ENCODE peak calls at places on chromosome 15, in six cellular contexts. Y is ascending aorta, J is aorta, K is body of pancreas, F is kidney, V is hepatocyte. D is an unnamed sample. For H3K4me1, the result is how much of the 10 kb centered on the place peaks cover.

GRCh38 chr15:29770796-29771195 is 51.5 kb downstream of the TJP1 start:
- DNase-seq in Y (no peak), J (no peak), K (no peak), F (no peak), V (no peak), D (no peak)

GRCh38 chr15:72222433-72222832 is 8.6 kb downstream of the PKM start:
- DNase-seq in Y (no peak), J (peak), K (no peak), F (peak), V (no peak), D (peak)

GRCh38 chr15:40115670-40116093 is 7.0 kb upstream of the BMF start:
- DNase-seq in Y (no peak), J (peak), K (peak), F (peak), V (no peak), D (no peak)

GRCh38 chr15:59315914-59316428 is 56.7 kb downstream of the MYO1E start:
- DNase-seq in Y (no peak), J (no peak), K (no peak), F (no peak), V (no peak), D (no peak)

GRCh38 chr15:65096481-65097385 is 18.3 kb downstream of the UBAP1L start:
- DNase-seq in Y (no peak), J (no peak), K (no peak), F (no peak), V (no peak), D (no peak)

GRCh38 chr15:73685561-73685960 is 1.4 kb downstream of the CD276 start:
- DNase-seq in Y (no peak), J (no peak), K (no peak), F (no peak), V (no peak), D (no peak)

GRCh38 chr15:32956006-32956405 is 238.2 kb downstream of the GREM1 start:
- DNase-seq in Y (no peak), J (no peak), K (peak), F (no peak), V (peak), D (no peak)

GRCh38 chr15:100783296-100783695 is 96.3 kb upstream of the ALDH1A3 start:
- DNase-seq in Y (no peak), J (no peak), K (no peak), F (no peak), V (no peak), D (no peak)

GRCh38 chr15:49155834-49156627 is 632 bp upstream of the COPS2 start:
- DNase-seq in Y (no peak), J (no peak), K (no peak), F (no peak), V (peak), D (peak)

GRCh38 chr15:70752142-70752754 is 11.1 kb downstream of the UACA start:
- DNase-seq in Y (no peak), J (no peak), K (no peak), F (no peak), V (no peak), D (no peak)

GRCh38 chr15:75695634-75696302 is 16.9 kb downstream of the CSPG4 start:
- DNase-seq in Y (no peak), J (no peak), K (no peak), F (no peak), V (no peak), D (no peak)

GRCh38 chr15:99117111-99117510 is 12.2 kb downstream of the SYNM start:
- DNase-seq in Y (no peak), J (peak), K (no peak), F (peak), V (no peak), D (no peak)

GRCh38 chr15:59306520-59307163 is 66.0 kb downstream of the MYO1E start:
- DNase-seq in Y (no peak), J (no peak), K (no peak), F (no peak), V (no peak), D (no peak)

GRCh38 chr15:48646364-48646763 is 855 bp upstream of the FBN1 start:
- DNase-seq in Y (no peak), J (no peak), K (no peak), F (no peak), V (no peak), D (no peak)

GRCh38 chr15:53506370-53506769 is 253.1 kb downstream of the WDR72 start:
- DNase-seq in Y (no peak), J (no peak), K (no peak), F (no peak), V (no peak), D (no peak)

GRCh38 chr15:48794697-48795134 is 16.2 kb downstream of the CEP152 start:
- DNase-seq in Y (no peak), J (no peak), K (no peak), F (no peak), V (no peak), D (no peak)

GRCh38 chr15:55003900-55004879 is 192.6 kb downstream of the RSL24D1 start:
- DNase-seq in Y (no peak), J (no peak), K (no peak), F (no peak), V (no peak), D (no peak)

GRCh38 chr15:80906159-80906775 is 83.4 kb downstream of the MESD start:
- DNase-seq in Y (no peak), J (no peak), K (no peak), F (peak), V (no peak), D (peak)

GRCh38 chr15:65406402-65407000 is 16.2 kb downstream of the IGDCC4 start:
- DNase-seq in Y (no peak), J (no peak), K (no peak), F (peak), V (no peak), D (no peak)

GRCh38 chr15:47711654-47712053 is 5.7 kb upstream of the SEMA6D start:
- DNase-seq in Y (no peak), J (no peak), K (no peak), F (no peak), V (no peak), D (no peak)

GRCh38 chr15:42729409-42729808 is 7.5 kb downstream of the CDAN1 start:
- DNase-seq in Y (no peak), J (no peak), K (no peak), F (no peak), V (no peak), D (no peak)

GRCh38 chr15:79257454-79257853 is 25.1 kb upstream of the ANKRD34C start:
- DNase-seq in Y (no peak), J (no peak), K (no peak), F (no peak), V (no peak), D (no peak)

GRCh38 chr15:35912196-35912595 is 366.2 kb upstream of the DPH6 start:
- DNase-seq in Y (no peak), J (no peak), K (no peak), F (no peak), V (peak), D (no peak)

GRCh38 chr15:72011291-72011940 is 106.5 kb downstream of the MYO9A start:
- DNase-seq in Y (no peak), J (no peak), K (no peak), F (no peak), V (no peak), D (no peak)

GRCh38 chr15:71639531-71639930 is 170.8 kb upstream of the NR2E3 start:
- DNase-seq in Y (no peak), J (no peak), K (no peak), F (no peak), V (no peak), D (no peak)

GRCh38 chr15:84631706-84632272 is 22.3 kb downstream of the WDR73 start:
- DNase-seq in Y (no peak), J (peak), K (no peak), F (no peak), V (no peak), D (no peak)

GRCh38 chr15:42576776-42577175 is 1.4 kb downstream of the STARD9 start:
- DNase-seq in Y (no peak), J (no peak), K (no peak), F (no peak), V (no peak), D (no peak)

GRCh38 chr15:42101861-42102260 is 7.5 kb upstream of the PLA2G4D start:
- DNase-seq in Y (no peak), J (no peak), K (no peak), F (no peak), V (no peak), D (no peak)

GRCh38 chr15:80507131-80507530 is 102.9 kb downstream of the ARNT2 start:
- DNase-seq in Y (no peak), J (no peak), K (no peak), F (no peak), V (no peak), D (no peak)

GRCh38 chr15:68784206-68784605 is 36.5 kb downstream of the ANP32A start:
- DNase-seq in Y (no peak), J (no peak), K (no peak), F (no peak), V (no peak), D (no peak)

GRCh38 chr15:54256190-54256589 is 277.9 kb downstream of the UNC13C start:
- DNase-seq in Y (no peak), J (no peak), K (no peak), F (no peak), V (no peak), D (no peak)

GRCh38 chr15:70096215-70096974 is 1.3 kb downstream of the TLE3 start:
- DNase-seq in Y (no peak), J (peak), K (peak), F (peak), V (peak), D (peak)

GRCh38 chr15:60134609-60135008 is 130.5 kb downstream of the FOXB1 start:
- DNase-seq in Y (no peak), J (no peak), K (no peak), F (no peak), V (no peak), D (peak)

GRCh38 chr15:41982133-41982930 is 10.0 kb upstream of the EHD4 start:
- DNase-seq in Y (no peak), J (no peak), K (no peak), F (no peak), V (no peak), D (no peak)

GRCh38 chr15:84983711-84984110 is 2.1 kb downstream of the PDE8A start:
- DNase-seq in Y (no peak), J (no peak), K (peak), F (no peak), V (no peak), D (no peak)

DNA sequence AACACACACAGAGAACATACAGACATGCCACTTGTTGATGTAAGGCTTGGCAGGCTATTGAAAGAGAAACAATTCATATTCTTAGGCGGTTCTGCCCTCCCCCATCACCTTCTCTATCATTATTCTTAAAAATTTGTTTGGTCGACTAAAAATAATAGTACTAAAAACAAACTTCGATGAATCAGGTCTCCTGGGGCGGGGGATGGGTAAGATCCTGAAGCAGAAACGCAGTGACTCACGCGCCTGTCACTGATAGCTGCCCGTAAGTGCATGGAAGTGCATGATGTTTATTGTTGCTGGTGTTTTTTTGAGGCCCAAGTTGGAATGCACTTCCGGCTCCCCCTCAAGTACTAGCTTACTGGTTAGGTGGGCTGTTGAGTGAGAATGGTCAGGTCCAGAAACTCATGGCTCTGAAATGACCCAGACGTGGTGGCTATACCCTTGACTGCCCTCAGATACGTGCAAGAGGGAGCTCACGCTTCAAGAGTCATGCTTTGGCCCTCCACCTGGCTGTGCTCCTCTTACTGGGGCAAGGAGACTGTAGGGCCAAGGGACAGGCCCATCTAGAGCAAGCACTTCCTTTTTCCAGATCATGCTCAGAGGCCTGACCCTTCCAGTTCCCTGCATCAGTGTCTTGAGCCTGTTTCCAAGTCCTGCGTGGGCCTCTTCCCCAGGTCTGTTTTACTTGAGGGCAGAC is 10.9 kb downstream of the SMAD3 start:
- DNase-seq in Y (no peak), J (peak), K (no peak), F (peak), V (no peak), D (no peak)
- H3K4me1 ChIP-seq in Y (half or more), J (under half), K (half or more), F (half or more), V (half or more), D (under half)

DNA sequence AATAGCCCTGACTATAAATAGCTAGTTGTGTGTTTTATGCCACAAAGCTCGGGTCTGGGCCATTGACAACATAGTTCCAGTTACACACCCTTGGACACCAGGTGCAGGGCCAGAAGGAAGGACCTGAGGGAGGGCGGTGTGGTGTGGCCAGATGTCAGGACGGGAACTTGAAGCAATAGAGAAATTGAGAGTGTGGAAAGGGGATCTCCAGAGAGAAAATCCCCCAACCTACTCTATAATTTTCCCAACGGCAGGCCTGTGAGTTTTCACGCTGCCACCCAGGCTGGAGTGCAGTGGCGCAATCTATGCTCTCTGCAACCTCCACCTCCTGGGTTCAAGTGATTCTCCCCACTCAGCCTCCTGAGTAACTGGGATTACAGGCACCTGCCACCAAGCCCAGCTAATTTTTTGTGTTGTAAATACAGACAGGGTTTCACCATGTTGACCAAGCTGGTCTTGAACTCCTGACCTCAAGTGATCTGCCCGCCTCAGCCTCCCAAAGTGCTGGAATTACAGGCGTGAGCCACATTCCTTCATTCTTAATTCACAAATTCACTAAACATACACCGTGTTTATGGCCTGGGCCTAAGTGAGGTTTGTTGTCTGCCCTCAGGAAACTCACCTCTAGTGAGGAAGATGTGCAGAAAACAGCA is 70.8 kb upstream of the KLF13 start:
- DNase-seq in Y (no peak), J (no peak), K (no peak), F (peak), V (no peak), D (no peak)
- H3K27ac ChIP-seq in Y (no peak), J (no peak), K (no peak), F (no peak), V (no peak), D (no peak)

GRCh38 chr15:26722621-26723160 is 50.2 kb downstream of the GABRB3 start:
- DNase-seq in Y (no peak), J (no peak), K (no peak), F (no peak), V (no peak), D (no peak)

GRCh38 chr15:26721231-26721630 is 51.6 kb downstream of the GABRB3 start:
- DNase-seq in Y (no peak), J (no peak), K (no peak), F (no peak), V (no peak), D (no peak)

GRCh38 chr15:26729030-26729429 is 43.8 kb downstream of the GABRB3 start:
- DNase-seq in Y (no peak), J (no peak), K (no peak), F (no peak), V (no peak), D (no peak)

GRCh38 chr15:26720546-26720945 is 52.3 kb downstream of the GABRB3 start:
- DNase-seq in Y (no peak), J (no peak), K (no peak), F (no peak), V (no peak), D (no peak)

GRCh38 chr15:26724381-26724780 is 48.5 kb downstream of the GABRB3 start:
- DNase-seq in Y (no peak), J (no peak), K (no peak), F (no peak), V (no peak), D (no peak)
- H3K4me1 ChIP-seq in Y (under half), J (under half), K (under half), F (under half), V (under half), D (under half)

GRCh38 chr15:57554821-57555185 is 36.9 kb upstream of the MYZAP start:
- DNase-seq in Y (no peak), J (no peak), K (no peak), F (no peak), V (no peak), D (no peak)

GRCh38 chr15:57554063-57554820 is 37.5 kb upstream of the MYZAP start:
- DNase-seq in Y (no peak), J (no peak), K (no peak), F (no peak), V (peak), D (no peak)

GRCh38 chr15:57556040-57556439 is 35.7 kb upstream of the MYZAP start:
- DNase-seq in Y (no peak), J (no peak), K (no peak), F (no peak), V (no peak), D (peak)

GRCh38 chr15:57553526-57553925 is 38.2 kb upstream of the MYZAP start:
- DNase-seq in Y (no peak), J (no peak), K (no peak), F (no peak), V (no peak), D (no peak)

GRCh38 chr15:57555270-57555669 is 36.4 kb upstream of the MYZAP start:
- DNase-seq in Y (no peak), J (no peak), K (no peak), F (no peak), V (no peak), D (no peak)
- H3K27ac ChIP-seq in Y (no peak), J (no peak), K (no peak), F (peak), V (peak), D (no peak)

DNA sequence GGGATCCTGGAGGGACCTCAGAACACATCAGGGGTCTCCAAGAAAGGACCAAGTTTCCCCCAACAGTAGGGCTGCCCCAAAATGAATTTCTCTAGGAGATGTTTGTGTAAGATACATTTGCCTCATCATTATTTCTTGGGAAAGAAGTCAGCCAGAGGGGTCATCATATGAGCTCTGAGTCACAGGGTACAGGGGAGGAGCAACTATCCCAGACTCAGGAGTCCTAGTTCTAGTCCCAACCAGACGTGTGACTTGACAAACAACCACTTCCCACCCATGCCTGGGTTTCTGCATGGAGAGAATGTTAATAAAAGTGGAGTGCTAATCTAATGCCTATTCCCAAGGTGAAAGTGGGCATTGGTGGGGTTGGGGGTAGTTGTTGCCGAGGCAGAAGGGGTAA is 144.1 kb downstream of the ALDH1A2 start:
- DNase-seq in Y (no peak), J (no peak), K (no peak), F (no peak), V (no peak), D (no peak)
- H3K4me1 ChIP-seq in Y (under half), J (under half), K (under half), F (under half), V (under half), D (under half)

DNA sequence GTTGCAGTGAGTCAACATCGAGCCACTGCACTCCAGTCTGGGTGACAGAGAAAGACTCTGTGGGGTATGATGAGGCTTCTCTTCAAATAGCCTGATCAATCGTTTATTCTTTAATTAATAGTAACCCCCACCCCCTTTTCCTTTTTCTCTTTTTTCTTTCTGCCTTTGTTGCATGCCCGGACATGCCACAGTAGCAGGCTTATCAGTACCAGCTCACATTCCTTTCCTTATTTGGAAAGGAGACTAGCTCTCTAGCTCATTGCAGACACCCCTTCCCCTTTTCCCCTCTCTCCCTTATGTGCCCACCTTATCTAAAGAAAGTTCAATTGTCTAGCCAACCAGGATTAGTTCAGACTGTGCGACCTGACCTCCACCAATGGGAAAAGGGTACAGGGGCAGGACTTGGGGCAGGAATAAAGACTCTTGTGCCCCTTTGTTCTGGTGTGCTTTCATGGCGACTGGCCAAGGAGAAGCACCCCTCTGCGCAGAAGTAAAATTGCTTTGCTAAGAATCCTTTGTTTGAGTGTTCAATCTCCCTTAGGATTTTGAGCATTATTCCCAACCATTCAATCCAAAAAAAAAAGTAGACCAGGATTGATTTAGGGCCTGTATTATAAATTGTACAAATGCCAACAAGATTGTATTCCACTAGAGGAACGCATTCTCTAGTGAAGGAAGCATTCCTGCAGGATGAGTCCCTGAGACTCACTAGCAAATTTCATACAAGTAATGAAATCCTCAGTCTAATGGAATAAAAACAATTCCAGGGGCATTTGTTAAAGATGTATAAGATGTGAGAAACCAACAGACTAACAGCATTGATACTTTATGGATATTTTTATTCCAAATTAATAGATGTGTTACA is 95.8 kb upstream of the SNRPN start:
- DNase-seq in Y (no peak), J (no peak), K (no peak), F (no peak), V (no peak), D (no peak)
- H3K27ac ChIP-seq in Y (peak), J (peak), K (no peak), F (no peak), V (peak), D (no peak)

DNA sequence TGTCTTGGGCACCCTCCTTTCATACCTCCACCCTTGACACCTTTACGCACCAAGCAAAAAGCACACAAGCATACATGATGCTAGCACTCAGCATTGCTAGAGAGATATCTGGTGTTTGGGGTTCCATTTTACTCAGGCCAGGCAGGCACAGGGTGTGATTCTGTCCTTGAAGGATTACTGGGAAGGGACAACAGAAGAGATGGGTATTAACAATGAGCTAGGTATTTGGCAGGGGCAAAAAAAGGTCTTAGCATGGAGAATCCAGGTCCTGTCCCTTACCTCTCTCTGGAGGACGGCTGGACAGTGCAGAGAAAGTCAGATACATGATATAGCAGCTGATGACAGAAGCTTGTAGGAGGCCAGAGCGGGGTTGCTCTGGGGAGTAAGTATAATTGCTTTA is 3.5 kb downstream of the SERINC4 start:
- DNase-seq in Y (no peak), J (no peak), K (no peak), F (no peak), V (no peak), D (no peak)
- H3K4me1 ChIP-seq in Y (under half), J (under half), K (half or more), F (under half), V (under half), D (under half)